ENCODE peak calls at places on chromosome 4, in ten cellular contexts. P, H, T, X, W, F, Y, I, E and A are unnamed samples.
A peak's percentile ranks its signal among the peaks of the same experiment; 100 is the strongest.

GRCh38 chr4:97720869-97721432 is 422.3 kb downstream of the STPG2 start:
- DNase-seq in P (peak; percentile 37), H (peak; percentile 4), T (peak; percentile 23), X (no peak), W (peak; percentile 28), F (peak; percentile 35), Y (peak; percentile 54), I (no peak), E (peak; percentile 25), A (no peak)

GRCh38 chr4:139761461-139761860 is 95.8 kb downstream of the MGST2 start:
- DNase-seq in P (peak; percentile 34), H (peak; percentile 82), T (peak; percentile 11), X (no peak), W (no peak), F (no peak), Y (peak; percentile 24), I (no peak), E (peak; percentile 25), A (peak; percentile 58)

GRCh38 chr4:2338754-2339457 is 77.0 kb upstream of the MXD4 start:
- DNase-seq in P (no peak), H (no peak), T (no peak), X (no peak), W (peak; percentile 6), F (no peak), Y (no peak), I (no peak), E (no peak), A (no peak)

GRCh38 chr4:78720994-78721677 is 55.0 kb upstream of the BMP2K start:
- DNase-seq in P (no peak), H (peak; percentile 13), T (no peak), X (no peak), W (no peak), F (no peak), Y (no peak), I (no peak), E (no peak), A (no peak)

GRCh38 chr4:175277816-175278215 is 359.7 kb downstream of the ADAM29 start:
- DNase-seq in P (no peak), H (no peak), T (no peak), X (no peak), W (no peak), F (no peak), Y (no peak), I (no peak), E (no peak), A (no peak)

GRCh38 chr4:84697159-84697558 is 114.2 kb downstream of the CDS1 start:
- DNase-seq in P (no peak), H (no peak), T (no peak), X (no peak), W (no peak), F (no peak), Y (no peak), I (no peak), E (no peak), A (peak; percentile 11)

GRCh38 chr4:20592666-20593065 is 107.6 kb upstream of the PACRGL start:
- DNase-seq in P (no peak), H (no peak), T (no peak), X (no peak), W (peak; percentile 17), F (no peak), Y (no peak), I (no peak), E (peak; percentile 17), A (peak; percentile 45)

GRCh38 chr4:165118256-165118909 is 5.7 kb upstream of the TMEM192 start:
- DNase-seq in P (no peak), H (no peak), T (no peak), X (no peak), W (no peak), F (no peak), Y (no peak), I (no peak), E (no peak), A (no peak)

GRCh38 chr4:54230479-54231418 is 1.7 kb downstream of the PDGFRA start:
- DNase-seq in P (no peak), H (no peak), T (peak; percentile 62), X (no peak), W (peak; percentile 23), F (no peak), Y (no peak), I (no peak), E (peak; percentile 70), A (peak; percentile 78)

GRCh38 chr4:54228064-54228527 is 997 bp upstream of the PDGFRA start:
- DNase-seq in P (peak; percentile 65), H (peak; percentile 5), T (peak; percentile 57), X (no peak), W (peak; percentile 91), F (no peak), Y (no peak), I (no peak), E (peak; percentile 68), A (peak; percentile 91)

GRCh38 chr4:54229631-54230478 is 762 bp downstream of the PDGFRA start:
- DNase-seq in P (no peak), H (no peak), T (peak; percentile 69), X (no peak), W (peak; percentile 34), F (no peak), Y (no peak), I (no peak), E (peak; percentile 80), A (peak; percentile 79)

GRCh38 chr4:54227261-54228063 is 1.6 kb upstream of the PDGFRA start:
- DNase-seq in P (peak; percentile 67), H (no peak), T (peak; percentile 69), X (no peak), W (peak; percentile 60), F (no peak), Y (no peak), I (no peak), E (peak; percentile 75), A (peak; percentile 81)

GRCh38 chr4:54228563-54229501 is at the start of gene PDGFRA:
- DNase-seq in P (no peak), H (no peak), T (peak; percentile 78), X (no peak), W (peak; percentile 85), F (no peak), Y (no peak), I (no peak), E (peak; percentile 84), A (peak; percentile 85)
- TF ChIP-seq EZH2 in P (no peak), H (no peak), T (no peak), X (no peak), W (no peak), F (no peak), Y (no peak), I (no peak), E (no peak), A (no peak)

GRCh38 chr4:174212061-174212460 is 71.4 kb downstream of the FBXO8 start:
- DNase-seq in P (no peak), H (no peak), T (no peak), X (no peak), W (no peak), F (no peak), Y (no peak), I (no peak), E (no peak), A (no peak)

GRCh38 chr4:174213734-174214101 is 69.7 kb downstream of the FBXO8 start:
- DNase-seq in P (no peak), H (no peak), T (no peak), X (no peak), W (no peak), F (no peak), Y (no peak), I (no peak), E (no peak), A (no peak)

GRCh38 chr4:174215055-174215454 is 68.4 kb downstream of the FBXO8 start:
- DNase-seq in P (no peak), H (no peak), T (no peak), X (no peak), W (no peak), F (no peak), Y (no peak), I (no peak), E (no peak), A (no peak)

GRCh38 chr4:174215936-174216699 is 67.3 kb downstream of the FBXO8 start:
- DNase-seq in P (no peak), H (no peak), T (no peak), X (no peak), W (no peak), F (no peak), Y (no peak), I (no peak), E (no peak), A (no peak)

DNA sequence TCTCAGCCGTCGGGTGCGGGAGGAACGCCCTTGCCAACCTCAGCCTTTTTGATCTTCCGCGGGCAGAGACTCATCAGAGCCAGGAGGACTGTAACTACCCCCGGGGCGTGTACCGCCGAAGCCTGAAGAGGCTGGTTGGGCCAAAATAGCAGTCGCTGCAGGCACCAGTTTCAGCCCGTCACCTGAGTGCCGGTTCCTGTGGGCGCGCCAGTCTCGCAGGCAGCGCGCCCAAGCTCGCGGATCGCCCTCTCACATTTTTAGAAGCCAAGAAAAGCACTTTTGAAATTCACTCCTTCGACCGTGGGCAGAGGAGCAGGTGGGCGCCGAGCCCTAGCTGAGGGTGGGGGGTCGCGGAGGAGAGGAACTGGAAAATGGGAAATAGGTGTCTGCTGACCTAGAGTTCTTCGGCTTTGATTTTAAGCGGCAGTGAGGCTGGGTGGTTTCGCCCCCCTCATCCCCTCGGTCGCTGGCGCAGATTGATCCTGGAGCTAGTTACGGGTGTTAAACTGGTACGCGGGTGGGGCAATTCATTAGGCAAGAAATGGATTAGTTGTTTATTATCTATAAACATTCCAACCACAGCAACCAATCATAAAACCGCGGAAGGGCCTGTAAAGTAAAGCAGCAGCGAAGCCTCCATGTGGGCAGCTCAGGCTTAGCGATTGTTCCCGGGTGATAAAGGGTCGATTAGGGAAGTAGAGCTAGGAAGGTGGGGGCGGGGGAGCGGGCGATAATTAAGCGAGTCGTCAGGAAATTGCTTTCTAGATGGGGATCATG is 69.2 kb downstream of the FBXO8 start:
- DNase-seq in P (no peak), H (no peak), T (no peak), X (no peak), W (peak; percentile 33), F (no peak), Y (no peak), I (no peak), E (no peak), A (peak; percentile 39)
- TF ChIP-seq EZH2 in P (peak; percentile 67), H (no peak), T (peak; percentile 94), X (no peak), W (peak; percentile 78), F (no peak), Y (no peak), I (no peak), E (peak; percentile 8), A (no peak)

GRCh38 chr4:190019023-190019858 is 7.8 kb downstream of the FRG2 start:
- DNase-seq in P (no peak), H (no peak), T (no peak), X (no peak), W (no peak), F (no peak), Y (no peak), I (no peak), E (no peak), A (peak; percentile 15)
- TF ChIP-seq EZH2 in P (no peak), H (no peak), T (no peak), X (no peak), W (no peak), F (no peak), Y (no peak), I (no peak), E (peak; percentile 19), A (peak; percentile 59)

DNA sequence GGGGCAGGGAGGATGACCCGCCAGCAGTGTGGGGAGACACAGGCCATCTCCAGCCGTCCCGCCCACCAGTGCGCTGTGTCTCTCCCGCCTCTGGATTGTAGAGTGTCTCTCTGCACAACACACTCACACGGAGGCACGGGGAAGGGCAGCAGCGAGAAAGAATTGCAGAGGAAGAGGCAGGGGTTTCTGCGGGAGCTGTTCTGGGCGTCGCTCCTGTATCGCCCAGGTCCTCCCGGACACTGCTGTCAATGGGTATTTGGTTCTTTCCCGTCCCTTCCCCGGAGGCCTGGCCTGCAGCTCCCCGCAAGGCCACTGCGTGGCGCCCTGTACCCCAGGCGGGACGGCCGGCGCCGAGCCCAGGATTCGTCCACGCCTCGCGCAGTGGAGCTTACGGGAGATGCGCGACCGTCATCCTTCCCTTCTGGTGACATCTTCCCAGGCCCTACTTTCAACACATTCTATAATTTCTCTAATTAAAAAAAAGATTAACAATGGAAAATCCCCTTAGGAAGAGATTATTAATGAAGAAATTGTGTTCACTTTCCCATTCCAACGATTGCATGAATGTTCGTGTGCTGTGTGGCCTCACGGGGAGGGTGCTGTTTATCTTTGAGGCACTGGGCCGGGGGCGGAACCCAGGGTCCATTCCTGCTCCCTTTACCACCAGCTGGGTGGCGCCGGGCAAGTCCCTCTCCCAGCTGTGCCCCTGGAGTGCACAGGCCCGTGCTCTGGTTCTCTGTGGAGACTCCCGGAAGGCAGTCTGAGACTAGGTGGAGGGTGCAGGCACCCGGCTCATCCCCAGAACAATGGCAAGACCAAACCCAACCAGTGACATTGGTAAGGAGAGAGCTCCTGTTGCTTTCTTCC is 95.7 kb downstream of the CPZ start:
- DNase-seq in P (no peak), H (no peak), T (no peak), X (no peak), W (peak; percentile 65), F (no peak), Y (peak; percentile 19), I (no peak), E (no peak), A (peak; percentile 70)
- TF ChIP-seq EZH2 in P (no peak), H (no peak), T (no peak), X (no peak), W (no peak), F (no peak), Y (no peak), I (no peak), E (no peak), A (no peak)